ENCODE peak calls at places on chromosomes 2 and 18, in eight cellular contexts. R is uterus; P is adrenal gland; N is prostate gland; C is thoracic aorta; X is heart left ventricle; V is lung; Y is CD8-positive, alpha-beta T cell. H is an unnamed sample.
A peak's percentile ranks its signal among the peaks of the same experiment; 100 is the strongest.

GRCh38 chr2:49403722-49404507 is 249.6 kb upstream of the FSHR start:
- DNase-seq in Y (no peak), V (no peak), N (no peak), X (no peak), P (no peak), R (no peak), C (no peak), H (no peak)

GRCh38 chr2:136310797-136311558 is 193.0 kb upstream of the CXCR4 start:
- DNase-seq in X (no peak), V (no peak), N (no peak), C (no peak), P (no peak), Y (no peak), R (no peak), H (no peak)

GRCh38 chr2:95695613-95696012 is 103.8 kb downstream of the TRIM43 start:
- DNase-seq in N (no peak), R (peak; percentile 56), Y (no peak), C (no peak), V (no peak), X (peak; percentile 81), P (peak; percentile 43), H (peak; percentile 52)

GRCh38 chr18:62781893-62782292 is 66.6 kb downstream of the PHLPP1 start:
- DNase-seq in X (no peak), V (no peak), R (peak; percentile 88), P (peak; percentile 75), N (peak; percentile 55), Y (no peak), C (no peak), H (no peak)

GRCh38 chr18:42513416-42513815 is 558.4 kb downstream of the PIK3C3 start:
- DNase-seq in Y (no peak), R (no peak), N (no peak), C (no peak), P (no peak), V (no peak), X (no peak), H (no peak)

GRCh38 chr18:70464343-70465114 is 175.7 kb downstream of the SOCS6 start:
- DNase-seq in R (peak; percentile 30), N (peak; percentile 49), V (peak; percentile 76), C (peak; percentile 11), P (peak; percentile 81), X (peak; percentile 84), Y (peak; percentile 35), H (peak; percentile 87)

GRCh38 chr2:29269095-29270090 is 154.2 kb downstream of the CLIP4 start:
- DNase-seq in V (no peak), P (no peak), R (no peak), N (no peak), Y (no peak), C (no peak), X (no peak), H (peak; percentile 15)

GRCh38 chr2:119005081-119005480 is 63.1 kb downstream of the MARCO start:
- DNase-seq in X (no peak), P (no peak), Y (peak; percentile 6), N (no peak), V (no peak), R (no peak), C (no peak), H (peak; percentile 1)

GRCh38 chr2:175568109-175568730 is 386.7 kb upstream of the ATP5MC3 start:
- DNase-seq in Y (no peak), N (no peak), P (no peak), R (no peak), X (no peak), C (no peak), V (no peak), H (no peak)

GRCh38 chr2:236054125-236054524 is 114.1 kb downstream of the GBX2 start:
- DNase-seq in Y (no peak), X (no peak), C (no peak), V (no peak), P (no peak), R (no peak), N (no peak), H (no peak)

GRCh38 chr18:70640336-70640887 is 351.6 kb downstream of the SOCS6 start:
- DNase-seq in Y (no peak), X (no peak), N (no peak), C (no peak), V (no peak), P (no peak), R (no peak), H (no peak)

GRCh38 chr2:181374741-181375675 is 82.2 kb upstream of the ITGA4 start:
- DNase-seq in R (no peak), X (no peak), C (no peak), V (no peak), Y (no peak), P (no peak), N (no peak), H (no peak)

GRCh38 chr2:108491848-108492247 is 42.4 kb upstream of the LIMS1 start:
- DNase-seq in Y (no peak), N (no peak), C (no peak), P (no peak), R (no peak), X (no peak), V (no peak), H (no peak)

GRCh38 chr2:108485253-108485652 is 36.2 kb downstream of the GCC2 start:
- DNase-seq in P (no peak), V (no peak), C (no peak), Y (no peak), N (no peak), R (no peak), X (no peak), H (no peak)

GRCh38 chr2:108492364-108492763 is 41.9 kb upstream of the LIMS1 start:
- DNase-seq in P (peak; percentile 63), V (no peak), X (no peak), Y (no peak), C (no peak), R (no peak), N (no peak), H (no peak)

DNA sequence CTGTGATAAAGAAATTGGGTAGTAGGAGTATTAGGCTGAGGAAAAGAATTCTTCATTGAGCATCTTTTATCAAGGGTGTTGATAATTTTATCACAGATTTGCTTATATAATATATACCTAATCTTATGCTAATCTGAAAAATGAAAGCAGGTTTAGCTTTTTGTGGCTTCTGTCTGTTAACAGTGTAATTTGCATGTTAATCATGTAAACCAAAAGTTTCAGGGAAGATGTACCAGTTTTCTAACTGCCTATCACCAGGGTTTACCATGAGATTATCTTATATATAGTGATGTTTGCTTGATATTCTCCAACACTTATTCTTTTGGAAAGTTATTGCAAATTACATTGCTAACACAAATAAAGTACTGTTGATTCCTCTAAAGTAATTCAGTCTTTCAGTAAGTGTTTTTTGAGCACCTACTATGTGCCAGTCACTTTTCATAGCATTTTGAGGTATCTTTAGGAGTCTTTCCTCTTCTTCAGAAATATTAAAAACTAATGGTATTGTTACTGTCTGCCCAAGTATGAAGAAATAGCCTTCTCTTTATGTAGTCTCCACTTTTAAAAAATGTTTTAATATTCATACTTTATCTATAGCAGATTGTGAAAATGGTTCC is 41.6 kb downstream of the GCC2 start:
- DNase-seq in R (no peak), X (no peak), N (no peak), V (no peak), C (no peak), P (no peak), Y (no peak), H (no peak)
- H3K27ac ChIP-seq in R (no peak overlapping the region), X (no peak overlapping the region), N (no peak overlapping the region), V (no peak overlapping the region), C (no peak overlapping the region), P (no peak overlapping the region), Y (no peak overlapping the region), H (no peak overlapping the region)

DNA sequence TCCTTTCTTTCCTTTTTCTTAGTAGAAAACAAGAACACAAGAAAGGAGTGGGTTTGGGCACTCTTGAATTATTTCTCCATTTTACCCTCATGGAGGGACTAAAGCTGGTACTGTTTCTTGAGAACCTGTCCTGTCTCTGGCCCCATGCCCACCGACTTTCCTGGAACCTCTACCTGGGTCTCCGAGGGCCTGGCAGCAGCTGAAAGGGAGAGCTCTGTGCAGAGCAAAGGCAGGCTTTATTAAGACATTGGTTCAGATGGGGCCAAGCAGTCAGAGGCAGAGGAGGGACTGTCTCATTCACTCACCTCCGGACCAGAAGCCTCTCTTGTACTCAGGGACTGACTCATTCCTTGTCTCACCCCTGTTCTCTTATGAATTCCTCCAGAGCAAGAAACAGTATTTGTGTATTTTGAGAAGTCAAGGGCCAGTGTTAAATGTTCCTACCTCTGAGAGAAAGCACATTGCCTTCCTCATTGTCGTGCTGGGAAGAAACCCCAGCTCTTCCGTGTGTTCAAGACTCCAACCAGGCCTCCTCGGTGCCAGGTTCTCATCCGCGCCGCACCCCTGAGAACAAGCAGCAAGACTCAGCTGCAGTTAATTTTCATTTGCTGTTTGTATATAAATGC is 201.9 kb upstream of the NT5C1B start:
- DNase-seq in P (no peak), Y (no peak), N (no peak), V (no peak), C (no peak), R (no peak), X (no peak), H (no peak)
- TF ChIP-seq CTCF in P (no peak), Y (no peak), N (no peak), V (no peak), C (no peak), R (no peak), X (no peak), H (no peak)

DNA sequence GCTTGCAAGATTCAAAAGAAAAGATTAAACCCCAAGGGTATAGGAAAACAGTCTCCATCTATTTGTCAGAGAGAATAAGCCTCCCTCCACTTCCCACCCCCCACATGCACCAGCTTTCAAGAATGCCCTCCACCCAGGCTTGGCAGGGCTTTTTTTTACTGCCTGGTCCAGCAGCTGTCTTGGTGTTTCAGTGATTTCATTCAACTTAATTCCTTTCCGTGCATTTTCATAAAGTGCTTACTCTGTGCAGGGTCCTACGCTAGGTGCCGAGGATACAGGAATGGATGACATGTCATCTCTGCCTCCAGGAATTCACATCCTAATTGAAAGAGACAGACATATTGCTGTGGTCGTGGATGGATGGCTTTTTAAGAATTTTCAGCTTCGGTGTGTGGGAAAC is 117.9 kb downstream of the LRATD1 start:
- DNase-seq in R (no peak), Y (no peak), X (no peak), V (no peak), N (no peak), P (no peak), C (no peak), H (no peak)
- H3K4me1 ChIP-seq in R (no peaks in the 10 kb centered on the region), Y (no peaks in the 10 kb centered on the region), X (no peaks in the 10 kb centered on the region), V (no peaks in the 10 kb centered on the region), N (no peaks in the 10 kb centered on the region), P (no peaks in the 10 kb centered on the region), C (no peaks in the 10 kb centered on the region), H (no peaks in the 10 kb centered on the region)

GRCh38 chr2:160063266-160063665 is 851 bp upstream of the PLA2R1 start:
- DNase-seq in Y (no peak), C (no peak), P (peak; percentile 14), X (no peak), V (no peak), N (no peak), R (no peak), H (no peak)

GRCh38 chr2:160061533-160062282 is 707 bp downstream of the PLA2R1 start:
- DNase-seq in X (no peak), R (peak; percentile 36), Y (no peak), V (no peak), C (no peak), P (peak; percentile 10), N (no peak), H (peak; percentile 33)

GRCh38 chr2:160063895-160064577 is 1.6 kb upstream of the PLA2R1 start:
- DNase-seq in C (no peak), X (no peak), P (no peak), Y (no peak), V (no peak), N (no peak), R (no peak), H (no peak)

GRCh38 chr2:160060297-160060696 is 2.1 kb downstream of the PLA2R1 start:
- DNase-seq in V (no peak), Y (no peak), X (no peak), R (no peak), P (no peak), N (no peak), C (no peak), H (no peak)

GRCh38 chr2:160062283-160063005 is at the start of gene PLA2R1:
- DNase-seq in R (peak; percentile 63), Y (no peak), V (peak; percentile 58), X (peak; percentile 56), P (peak; percentile 47), N (peak; percentile 28), C (no peak), H (peak; percentile 57)
- H3K27ac ChIP-seq in R (peak within 1 kb of the TSS; percentile 76), Y (no peak within 1 kb of the TSS), V (no peak within 1 kb of the TSS), X (no peak within 1 kb of the TSS), P (no peak within 1 kb of the TSS), N (peak within 1 kb of the TSS; percentile 55), C (peak within 1 kb of the TSS; percentile 57), H (peak within 1 kb of the TSS; percentile 72)